ENCODE peak calls at places on chromosomes 2 and 18, in four cellular contexts. S, Y, Z and U are unnamed samples.
A peak's percentile ranks its signal among the peaks of the same experiment; 100 is the strongest.

GRCh38 chr2:143903172-143903856 is 616.6 kb downstream of the ZEB2 start:
- DNase-seq in Z (no peak), S (no peak), Y (peak; percentile 3), U (no peak)

GRCh38 chr2:100741880-100742814 is 77.8 kb upstream of the NPAS2 start:
- DNase-seq in S (peak; percentile 91), Z (no peak), Y (peak; percentile 99), U (no peak)

GRCh38 chr2:20447437-20448245 is 767 bp downstream of the RHOB start:
- DNase-seq in S (peak; percentile 20), Y (no peak), Z (no peak), U (no peak)

GRCh38 chr2:157596992-157597681 is 31.5 kb downstream of the ACVR1C start:
- DNase-seq in Y (peak; percentile 1), S (peak; percentile 14), Z (no peak), U (no peak)

GRCh38 chr2:32591669-32592463 is 36.0 kb upstream of the TTC27 start:
- DNase-seq in S (peak; percentile 11), Y (peak; percentile 14), Z (no peak), U (no peak)

GRCh38 chr2:151728736-151729415 is 5.4 kb downstream of the NEB start:
- DNase-seq in Z (no peak), Y (no peak), S (no peak), U (no peak)

GRCh38 chr2:101360229-101360628 is 27.1 kb downstream of the CREG2 start:
- DNase-seq in Y (peak; percentile 77), S (no peak), Z (no peak), U (no peak)

GRCh38 chr2:2731101-2731850 is 400.2 kb upstream of the MYT1L start:
- DNase-seq in Y (no peak), S (no peak), Z (no peak), U (no peak)

GRCh38 chr18:75548353-75548752 is 120.8 kb upstream of the SMIM21 start:
- DNase-seq in S (no peak), Z (no peak), Y (peak; percentile 4), U (no peak)

DNA sequence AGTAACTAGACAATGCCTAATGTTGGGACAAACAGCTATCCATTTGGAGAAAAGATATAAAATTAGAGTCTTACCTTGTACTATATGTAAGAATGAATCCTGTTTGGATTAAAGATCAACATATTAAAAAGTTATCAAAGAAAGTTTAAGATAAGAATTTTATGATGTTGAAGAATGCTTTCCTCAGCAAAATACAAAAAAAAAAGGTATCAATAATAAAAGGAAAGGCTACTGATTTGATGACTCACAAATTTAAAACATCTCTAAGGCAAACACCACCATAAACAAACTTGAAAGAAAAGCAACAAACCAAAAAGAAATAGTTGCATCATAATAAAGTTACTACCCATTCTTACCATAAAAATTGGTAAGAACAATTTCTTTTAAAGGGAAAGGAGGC is 92.7 kb downstream of the C1D start:
- DNase-seq in Z (no peak), S (no peak), Y (no peak), U (no peak)
- TF ChIP-seq CTCF in Z (no peak), S (no peak), Y (no peak), U (no peak)

DNA sequence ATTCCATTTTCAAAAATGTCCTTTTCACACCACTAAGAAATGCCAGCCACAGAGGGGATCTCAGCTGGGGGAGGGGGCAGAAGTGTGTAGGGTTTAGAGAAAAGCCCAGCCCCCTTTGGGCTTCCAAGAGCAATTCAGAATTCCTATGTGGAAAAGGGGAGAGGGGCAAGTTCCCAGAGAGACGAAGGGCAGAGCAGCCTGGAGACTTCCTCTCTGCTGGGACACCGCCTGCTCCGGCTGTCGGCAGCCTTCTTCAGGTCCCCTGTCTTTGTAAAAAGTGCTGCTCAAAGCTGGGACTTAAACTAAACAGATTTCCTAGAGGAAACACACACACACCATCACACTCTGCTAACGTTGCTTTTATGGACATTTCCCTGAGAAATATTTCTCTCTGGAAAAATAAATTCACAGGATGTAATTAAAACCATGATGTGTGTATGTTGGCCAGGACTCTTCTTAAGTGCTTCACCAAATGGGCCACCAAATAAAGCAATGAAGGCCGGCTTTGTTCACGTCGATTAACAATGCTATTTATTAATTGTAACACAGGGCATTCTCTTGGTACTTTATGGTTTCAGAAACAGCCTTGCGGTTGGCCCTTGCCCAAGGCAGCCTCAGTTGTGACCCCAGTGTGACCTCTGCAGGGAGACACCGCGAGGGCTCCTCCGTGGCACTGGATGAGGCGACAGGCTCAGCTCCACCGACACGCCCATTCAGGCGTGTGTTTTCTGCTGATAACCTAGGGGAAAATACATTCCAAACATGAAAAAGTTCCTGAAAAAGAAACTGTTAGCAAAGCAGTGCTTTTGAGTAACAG is 5.6 kb upstream of the ASB1 start:
- DNase-seq in S (no peak), Z (no peak), Y (no peak), U (no peak)
- H3K4me3 ChIP-seq in S (no peak overlapping the region), Z (no peak overlapping the region), Y (no peak overlapping the region), U (no peak overlapping the region)

GRCh38 chr18:45341454-45341853 is 273.8 kb upstream of the SLC14A2 start:
- DNase-seq in S (no peak), Y (no peak), Z (no peak), U (no peak)
- TF ChIP-seq CTCF in S (peak; percentile 42), Y (no peak), Z (no peak), U (peak; percentile 25)

GRCh38 chr18:26806224-26806623 is 59.3 kb downstream of the AQP4 start:
- DNase-seq in Y (no peak), S (no peak), Z (no peak), U (no peak)
- H3K4me3 ChIP-seq in Y (no peak overlapping the region), S (no peak overlapping the region), Z (no peak overlapping the region), U (no peak overlapping the region)

DNA sequence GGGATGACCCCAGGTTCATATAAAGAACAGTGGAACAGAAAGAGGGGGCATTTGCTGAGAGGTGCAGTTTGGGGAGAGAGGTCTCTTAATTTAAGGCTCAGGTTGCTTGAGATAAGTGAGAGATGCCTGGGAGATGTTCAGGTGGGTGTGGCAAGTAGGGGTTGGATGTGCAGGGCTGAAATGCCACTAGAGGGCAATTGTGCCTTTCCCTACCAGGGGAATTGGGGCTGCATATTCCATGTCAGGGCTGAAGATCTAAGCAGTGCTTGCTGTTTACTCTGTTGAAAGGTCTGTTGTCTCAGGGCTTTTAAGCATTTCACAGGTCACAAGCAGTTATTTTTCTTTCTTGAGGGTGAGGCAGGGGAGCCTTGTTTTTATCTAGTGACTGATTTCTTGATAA is 7.8 kb downstream of the CCDC85A start:
- DNase-seq in S (no peak), Y (peak; percentile 29), Z (no peak), U (no peak)
- TF ChIP-seq CTCF in S (peak; percentile 60), Y (peak; percentile 59), Z (peak; percentile 6), U (peak; percentile 90)

GRCh38 chr2:199461455-199462166 is 3.9 kb upstream of the SATB2 start:
- DNase-seq in S (no peak), Y (no peak), Z (no peak), U (no peak)
- H3K4me3 ChIP-seq in S (no peak overlapping the region), Y (peak overlapping the region; percentile 29), Z (peak overlapping the region; percentile 39), U (no peak overlapping the region)

GRCh38 chr2:147937744-147938349 is 82.7 kb downstream of the ORC4 start:
- DNase-seq in Z (no peak), S (no peak), Y (no peak), U (no peak)
- TF ChIP-seq CTCF in Z (peak; percentile 81), S (peak; percentile 78), Y (peak; percentile 95), U (peak; percentile 92)

GRCh38 chr18:48834421-48835011 is 116.2 kb downstream of the SMAD7 start:
- DNase-seq in S (peak; percentile 87), Y (peak; percentile 89), Z (peak; percentile 50), U (peak; percentile 59)

GRCh38 chr18:48835745-48836191 is 115.0 kb downstream of the SMAD7 start:
- DNase-seq in S (no peak), Z (no peak), Y (no peak), U (no peak)

GRCh38 chr18:48832961-48833700 is 117.6 kb downstream of the SMAD7 start:
- DNase-seq in S (no peak), Y (peak; percentile 94), Z (no peak), U (no peak)

GRCh38 chr18:48835119-48835518 is 115.6 kb downstream of the SMAD7 start:
- DNase-seq in Z (no peak), S (no peak), Y (no peak), U (no peak)

DNA sequence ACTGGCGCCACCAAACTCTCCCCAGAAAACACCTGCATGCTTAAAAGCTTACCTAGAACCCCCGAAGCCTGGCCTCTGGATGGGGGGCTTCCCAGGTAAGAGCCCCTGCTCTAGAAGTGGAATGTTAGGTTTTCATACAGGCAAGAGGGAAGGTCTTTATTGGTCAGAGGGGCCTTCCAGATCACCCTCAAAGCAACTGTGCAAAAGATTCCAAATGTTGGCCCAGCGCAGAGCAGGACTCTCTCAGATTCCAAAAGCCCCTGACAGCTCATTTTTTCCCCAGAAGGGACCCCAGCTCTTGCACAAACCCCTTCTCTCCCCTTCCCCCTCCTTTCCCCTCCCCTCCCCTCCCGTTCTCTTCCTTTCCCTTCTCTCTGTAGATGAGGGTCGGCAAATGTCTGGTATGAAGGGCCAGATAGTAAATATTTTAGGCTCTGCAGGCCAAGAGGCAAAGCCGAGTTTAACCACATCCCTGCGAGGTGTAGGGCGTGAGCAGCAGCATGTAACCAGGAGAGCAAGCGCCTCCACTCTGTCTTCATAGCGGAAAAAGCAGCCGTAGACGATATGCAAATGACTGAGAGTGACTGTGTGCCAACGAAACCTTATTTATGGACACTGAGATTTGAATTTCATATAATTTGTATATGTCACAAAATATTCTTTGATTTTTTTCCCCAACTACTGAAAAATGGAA is 116.9 kb downstream of the SMAD7 start:
- DNase-seq in Z (no peak), S (no peak), Y (peak; percentile 47), U (no peak)
- H3K4me3 ChIP-seq in Z (no peak overlapping the region), S (peak overlapping the region; percentile 41), Y (peak overlapping the region; percentile 44), U (peak overlapping the region; percentile 28)

DNA sequence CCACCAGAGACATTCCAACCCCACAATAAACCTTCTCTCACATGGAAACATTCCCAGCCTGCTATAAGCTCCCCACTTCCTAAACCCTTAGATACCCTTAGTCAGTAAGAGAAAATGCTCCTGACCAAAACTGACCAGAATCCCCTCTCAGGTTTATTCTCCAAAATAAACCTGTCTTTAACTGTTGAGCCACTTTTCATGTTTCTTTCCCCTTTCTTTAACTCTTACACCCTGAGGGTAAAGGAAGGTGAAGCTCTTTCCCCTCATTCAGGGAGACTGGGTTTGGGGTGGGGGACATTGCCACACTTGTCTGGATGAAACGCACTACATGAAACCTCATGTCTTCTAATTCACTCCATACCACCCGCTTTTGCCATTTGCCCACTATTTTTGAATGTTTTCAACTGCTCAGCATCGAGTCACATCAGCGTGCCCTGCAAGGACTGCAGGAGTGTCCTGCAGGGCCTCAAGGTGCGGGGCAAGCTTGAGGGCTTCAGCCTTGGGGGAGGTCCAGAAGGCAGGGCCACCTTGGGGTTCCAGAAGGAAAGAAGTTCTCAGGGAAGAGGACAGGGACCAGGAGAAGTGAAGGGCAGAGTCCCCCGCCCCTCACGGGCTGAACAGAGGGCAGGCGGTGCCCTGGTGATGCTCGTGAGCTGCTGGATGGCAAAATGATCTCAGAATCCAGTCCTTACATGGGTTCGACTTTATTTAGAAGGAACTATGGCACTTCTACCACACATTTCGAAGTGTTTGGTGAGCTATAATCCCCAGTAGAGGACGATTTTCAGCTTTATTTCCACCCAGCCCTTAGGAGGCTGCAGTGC is 4.2 kb upstream of the SP140L start:
- DNase-seq in Y (no peak), S (no peak), Z (no peak), U (no peak)
- TF ChIP-seq CTCF in Y (no peak), S (no peak), Z (no peak), U (no peak)